ENCODE peak calls at places on chromosomes 11 and 22, in five cellular contexts. One of them, this sample, is unnamed. For H3K36me3, the result is how much of the 10 kb centered on the place peaks cover.

GRCh38 chr11:44568706-44569473 is 3.4 kb downstream of the CD82 start:
- DNase-seq in upper lobe of left lung: peak
- DNase-seq in heart left ventricle: peak
- DNase-seq in esophagus squamous epithelium: peak
- DNase-seq in transverse colon: peak
- DNase-seq in this sample: peak

GRCh38 chr22:43185860-43186261 is 1.1 kb downstream of the TTLL12 start:
- DNase-seq in upper lobe of left lung: peak
- DNase-seq in esophagus squamous epithelium: no peak
- DNase-seq in heart left ventricle: peak
- DNase-seq in transverse colon: peak
- DNase-seq in this sample: no peak

GRCh38 chr11:130121430-130121978 is 38.1 kb upstream of the ST14 start:
- DNase-seq in upper lobe of left lung: no peak
- DNase-seq in transverse colon: no peak
- DNase-seq in heart left ventricle: no peak
- DNase-seq in esophagus squamous epithelium: no peak
- DNase-seq in this sample: no peak

GRCh38 chr11:75949023-75949672 is 134.1 kb downstream of the UVRAG start:
- DNase-seq in heart left ventricle: no peak
- DNase-seq in esophagus squamous epithelium: no peak
- DNase-seq in transverse colon: no peak
- DNase-seq in upper lobe of left lung: no peak
- DNase-seq in this sample: no peak

GRCh38 chr11:45470151-45471001 is 184.2 kb upstream of the SYT13 start:
- DNase-seq in esophagus squamous epithelium: no peak
- DNase-seq in upper lobe of left lung: no peak
- DNase-seq in heart left ventricle: no peak
- DNase-seq in transverse colon: no peak
- DNase-seq in this sample: peak

GRCh38 chr11:102291831-102292230 is 25.5 kb upstream of the BIRC3 start:
- DNase-seq in transverse colon: no peak
- DNase-seq in esophagus squamous epithelium: no peak
- DNase-seq in heart left ventricle: no peak
- DNase-seq in upper lobe of left lung: no peak
- DNase-seq in this sample: no peak

GRCh38 chr11:105230586-105230985 is 91.0 kb upstream of the CARD18 start:
- DNase-seq in heart left ventricle: no peak
- DNase-seq in esophagus squamous epithelium: no peak
- DNase-seq in transverse colon: no peak
- DNase-seq in upper lobe of left lung: no peak
- DNase-seq in this sample: no peak

GRCh38 chr11:16356751-16357365 is 512 bp upstream of the SOX6 start:
- DNase-seq in heart left ventricle: peak
- DNase-seq in upper lobe of left lung: no peak
- DNase-seq in transverse colon: no peak
- DNase-seq in esophagus squamous epithelium: no peak
- DNase-seq in this sample: peak

GRCh38 chr11:102004220-102004619 is 43.0 kb upstream of the CFAP300 start:
- DNase-seq in transverse colon: no peak
- DNase-seq in esophagus squamous epithelium: no peak
- DNase-seq in heart left ventricle: no peak
- DNase-seq in upper lobe of left lung: no peak
- DNase-seq in this sample: no peak

GRCh38 chr11:46112961-46113617 is 8.2 kb downstream of the PHF21A start:
- DNase-seq in heart left ventricle: no peak
- DNase-seq in transverse colon: no peak
- DNase-seq in upper lobe of left lung: peak
- DNase-seq in esophagus squamous epithelium: no peak
- DNase-seq in this sample: no peak

GRCh38 chr22:44460287-44461082 is 37.5 kb downstream of the RTL6 start:
- DNase-seq in upper lobe of left lung: no peak
- DNase-seq in transverse colon: no peak
- DNase-seq in esophagus squamous epithelium: no peak
- DNase-seq in heart left ventricle: no peak
- DNase-seq in this sample: no peak

GRCh38 chr11:29263971-29264682 is 752.7 kb downstream of the KCNA4 start:
- DNase-seq in heart left ventricle: no peak
- DNase-seq in transverse colon: no peak
- DNase-seq in upper lobe of left lung: no peak
- DNase-seq in esophagus squamous epithelium: no peak
- DNase-seq in this sample: no peak

GRCh38 chr11:102591160-102591718 is 33.9 kb downstream of the MMP20 start:
- DNase-seq in transverse colon: no peak
- DNase-seq in upper lobe of left lung: no peak
- DNase-seq in esophagus squamous epithelium: no peak
- DNase-seq in heart left ventricle: no peak
- DNase-seq in this sample: no peak

GRCh38 chr22:37162221-37163095 is 12.7 kb upstream of the IL2RB start:
- DNase-seq in upper lobe of left lung: no peak
- DNase-seq in heart left ventricle: no peak
- DNase-seq in esophagus squamous epithelium: no peak
- DNase-seq in transverse colon: peak
- DNase-seq in this sample: no peak

GRCh38 chr11:85821636-85822035 is 10.7 kb upstream of the SYTL2 start:
- DNase-seq in esophagus squamous epithelium: no peak
- DNase-seq in upper lobe of left lung: no peak
- DNase-seq in heart left ventricle: no peak
- DNase-seq in transverse colon: peak
- DNase-seq in this sample: no peak

GRCh38 chr11:46075168-46075567 is 46.1 kb downstream of the PHF21A start:
- DNase-seq in esophagus squamous epithelium: no peak
- DNase-seq in upper lobe of left lung: no peak
- DNase-seq in heart left ventricle: no peak
- DNase-seq in transverse colon: no peak
- DNase-seq in this sample: no peak

DNA sequence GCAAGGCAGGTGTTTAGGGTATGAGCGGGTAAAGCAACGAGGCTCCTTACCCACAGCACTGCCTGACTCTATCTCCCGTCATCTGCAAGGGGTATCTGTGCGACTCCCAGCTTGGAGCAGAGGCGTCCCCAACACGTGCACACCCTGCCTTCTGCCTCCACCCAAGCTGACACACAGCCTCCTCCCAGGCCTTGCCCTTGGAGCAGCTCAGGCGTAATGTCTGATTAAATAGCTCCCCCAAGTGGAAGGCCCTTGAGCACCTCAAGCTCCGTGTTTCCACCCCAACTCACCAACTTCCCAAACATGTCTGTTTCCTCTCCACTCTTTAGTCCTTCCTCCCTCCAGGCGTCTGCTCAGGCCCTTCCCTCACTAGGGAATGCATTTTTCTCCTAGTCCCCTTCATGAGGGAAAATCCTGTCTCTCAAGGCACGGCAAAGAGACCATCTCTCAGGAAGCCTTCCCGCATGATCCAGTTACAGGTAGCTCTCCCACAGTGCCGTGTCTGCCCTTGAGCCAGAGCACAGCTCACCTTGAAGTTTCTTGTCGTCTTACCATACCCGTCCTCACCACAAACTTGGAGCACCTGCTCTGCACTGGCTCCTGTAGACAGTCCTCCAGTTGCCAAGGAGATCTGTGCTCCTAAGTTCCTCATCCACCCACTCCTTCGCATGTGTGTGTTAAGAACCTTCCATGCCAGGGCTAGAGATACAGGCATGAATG is 15.8 kb downstream of the CYB5R2 start:
- DNase-seq in heart left ventricle: peak
- DNase-seq in transverse colon: peak
- DNase-seq in upper lobe of left lung: peak
- DNase-seq in esophagus squamous epithelium: no peak
- DNase-seq in this sample: peak
- H3K27ac ChIP-seq in heart left ventricle: peak
- H3K27ac ChIP-seq in transverse colon: no peak
- H3K27ac ChIP-seq in upper lobe of left lung: no peak
- H3K27ac ChIP-seq in esophagus squamous epithelium: no peak
- H3K27ac ChIP-seq in this sample: no peak

DNA sequence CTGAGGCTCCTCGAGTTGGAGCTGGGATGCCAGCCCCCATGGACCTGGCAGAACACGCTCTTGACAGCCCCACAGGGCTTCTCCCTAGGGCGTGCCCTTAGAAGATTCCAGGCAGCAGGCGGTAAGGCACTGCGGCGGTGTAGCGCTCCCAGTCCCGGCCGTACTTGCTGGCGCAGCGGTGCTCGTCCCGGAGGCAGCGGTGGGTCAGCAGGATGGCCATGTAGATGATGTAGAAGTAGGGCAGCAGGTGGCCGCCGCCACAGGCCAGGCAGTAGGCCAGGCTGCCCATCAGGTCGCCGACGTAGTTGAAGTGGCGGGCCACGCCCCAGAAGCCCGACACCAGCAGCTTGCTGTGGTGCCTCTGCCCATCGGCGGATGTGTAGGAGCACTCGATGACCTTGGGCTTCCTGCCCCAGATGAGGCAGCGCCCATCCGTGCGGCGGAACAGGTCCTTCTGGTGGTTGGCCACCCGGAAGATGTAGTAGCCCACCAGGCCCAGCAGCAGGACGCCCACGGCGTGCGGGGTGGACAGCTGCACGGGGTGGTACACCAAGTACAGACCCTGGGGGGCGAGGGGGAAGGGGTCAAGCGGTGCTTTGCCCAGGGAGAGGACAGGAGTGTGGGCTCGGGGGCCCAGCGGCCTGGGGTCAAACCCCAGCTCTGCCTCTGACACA is 12.8 kb downstream of the DHCR7 start:
- DNase-seq in transverse colon: no peak
- DNase-seq in esophagus squamous epithelium: no peak
- DNase-seq in heart left ventricle: no peak
- DNase-seq in upper lobe of left lung: no peak
- DNase-seq in this sample: no peak
- H3K36me3 ChIP-seq in transverse colon: under half
- H3K36me3 ChIP-seq in esophagus squamous epithelium: half or more
- H3K36me3 ChIP-seq in heart left ventricle: under half
- H3K36me3 ChIP-seq in upper lobe of left lung: half or more
- H3K36me3 ChIP-seq in this sample: under half

GRCh38 chr11:27217496-27217895 is 145.5 kb downstream of the CCDC34 start:
- DNase-seq in heart left ventricle: no peak
- DNase-seq in upper lobe of left lung: no peak
- DNase-seq in esophagus squamous epithelium: no peak
- DNase-seq in transverse colon: no peak
- DNase-seq in this sample: no peak
- H3K27ac ChIP-seq in heart left ventricle: peak
- H3K27ac ChIP-seq in upper lobe of left lung: no peak
- H3K27ac ChIP-seq in esophagus squamous epithelium: no peak
- H3K27ac ChIP-seq in transverse colon: no peak
- H3K27ac ChIP-seq in this sample: no peak

GRCh38 chr11:18078909-18079308 is 27.0 kb downstream of the SAAL1 start:
- DNase-seq in heart left ventricle: no peak
- DNase-seq in transverse colon: no peak
- DNase-seq in upper lobe of left lung: no peak
- DNase-seq in esophagus squamous epithelium: no peak
- DNase-seq in this sample: no peak
- H3K36me3 ChIP-seq in heart left ventricle: under half
- H3K36me3 ChIP-seq in transverse colon: under half
- H3K36me3 ChIP-seq in upper lobe of left lung: under half
- H3K36me3 ChIP-seq in esophagus squamous epithelium: half or more
- H3K36me3 ChIP-seq in this sample: under half

DNA sequence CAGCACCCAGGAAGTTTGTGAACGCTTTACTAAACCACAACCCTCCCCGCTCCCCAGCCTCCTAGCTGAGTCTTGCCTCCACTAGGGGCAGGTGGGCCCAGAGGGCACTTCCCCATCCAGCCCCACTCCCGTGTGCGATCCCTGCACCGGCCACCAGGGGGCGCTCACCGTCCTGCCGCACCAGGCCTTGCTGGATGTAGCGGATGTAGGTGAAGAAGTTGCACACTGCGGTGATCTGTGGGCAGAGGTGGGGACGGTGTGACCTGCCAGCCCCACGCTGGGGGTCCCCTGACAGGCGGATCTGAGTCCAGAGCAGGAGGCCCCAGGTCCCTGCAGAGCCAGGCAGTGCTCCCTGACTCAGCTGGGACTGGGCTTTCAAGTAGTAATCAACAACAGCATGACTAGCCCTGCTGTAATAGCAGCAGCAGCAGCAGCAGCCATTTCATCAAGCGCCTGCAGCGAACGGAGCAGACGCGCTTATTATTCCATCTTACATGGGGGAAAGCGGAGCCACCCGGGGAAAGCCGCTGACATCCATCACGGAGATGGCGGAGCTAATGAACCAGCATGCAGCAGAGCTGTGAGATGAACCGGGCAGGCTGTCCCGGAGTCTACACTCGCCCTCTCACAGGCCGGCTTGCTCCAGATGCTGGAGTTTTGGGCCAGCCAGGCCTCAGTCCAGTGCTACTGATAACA is 7.9 kb upstream of the FADS3 start:
- DNase-seq in heart left ventricle: peak
- DNase-seq in esophagus squamous epithelium: peak
- DNase-seq in transverse colon: peak
- DNase-seq in upper lobe of left lung: peak
- DNase-seq in this sample: peak
- H3K27ac ChIP-seq in heart left ventricle: peak
- H3K27ac ChIP-seq in esophagus squamous epithelium: peak
- H3K27ac ChIP-seq in transverse colon: no peak
- H3K27ac ChIP-seq in upper lobe of left lung: no peak
- H3K27ac ChIP-seq in this sample: no peak

GRCh38 chr11:6205366-6205765 is at the start of gene C11orf42:
- DNase-seq in heart left ventricle: no peak
- DNase-seq in esophagus squamous epithelium: no peak
- DNase-seq in upper lobe of left lung: no peak
- DNase-seq in transverse colon: no peak
- DNase-seq in this sample: no peak

GRCh38 chr11:6209801-6210200 is 4.4 kb downstream of the C11orf42 start:
- DNase-seq in transverse colon: no peak
- DNase-seq in esophagus squamous epithelium: no peak
- DNase-seq in heart left ventricle: no peak
- DNase-seq in upper lobe of left lung: no peak
- DNase-seq in this sample: no peak

GRCh38 chr11:6203327-6203726 is 2.0 kb upstream of the C11orf42 start:
- DNase-seq in upper lobe of left lung: no peak
- DNase-seq in heart left ventricle: no peak
- DNase-seq in esophagus squamous epithelium: no peak
- DNase-seq in transverse colon: no peak
- DNase-seq in this sample: no peak

GRCh38 chr11:6204708-6205107 is 649 bp upstream of the C11orf42 start:
- DNase-seq in transverse colon: no peak
- DNase-seq in esophagus squamous epithelium: no peak
- DNase-seq in heart left ventricle: no peak
- DNase-seq in upper lobe of left lung: no peak
- DNase-seq in this sample: no peak

GRCh38 chr11:6206456-6207180 is 1.3 kb downstream of the C11orf42 start:
- DNase-seq in heart left ventricle: no peak
- DNase-seq in transverse colon: no peak
- DNase-seq in esophagus squamous epithelium: no peak
- DNase-seq in upper lobe of left lung: no peak
- DNase-seq in this sample: no peak
- H3K36me3 ChIP-seq in heart left ventricle: under half
- H3K36me3 ChIP-seq in transverse colon: under half
- H3K36me3 ChIP-seq in esophagus squamous epithelium: half or more
- H3K36me3 ChIP-seq in upper lobe of left lung: half or more
- H3K36me3 ChIP-seq in this sample: under half

DNA sequence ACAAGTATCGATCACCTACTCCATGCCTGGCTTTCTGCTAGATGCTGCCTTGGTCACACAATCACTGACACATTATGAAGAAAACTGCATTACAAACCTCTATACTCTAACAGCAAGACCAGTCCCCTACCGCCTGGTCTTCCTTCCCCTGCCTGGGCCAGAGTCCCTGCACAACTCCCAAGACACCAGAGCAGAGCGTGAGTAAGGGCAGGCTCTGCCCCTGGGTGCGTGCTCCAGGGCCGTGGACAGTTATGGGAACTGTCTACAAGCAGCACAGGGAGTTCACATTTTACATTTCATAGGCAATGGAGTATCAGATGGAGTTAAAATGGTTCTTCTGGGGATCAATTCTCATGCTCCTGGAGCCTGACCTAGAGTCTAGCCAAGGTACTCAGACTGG is 6.5 kb downstream of the FZD4 start:
- DNase-seq in upper lobe of left lung: no peak
- DNase-seq in esophagus squamous epithelium: no peak
- DNase-seq in transverse colon: no peak
- DNase-seq in heart left ventricle: peak
- DNase-seq in this sample: no peak
- H3K27ac ChIP-seq in upper lobe of left lung: no peak
- H3K27ac ChIP-seq in esophagus squamous epithelium: peak
- H3K27ac ChIP-seq in transverse colon: peak
- H3K27ac ChIP-seq in heart left ventricle: peak
- H3K27ac ChIP-seq in this sample: no peak

This sample was measured in aorta.